ENCODE peak calls at places on chromosomes 11 and 22, in nine cellular contexts. Z, O, Y, U, G, V, A, Q and P are unnamed samples.

GRCh38 chr11:10293423-10294288 is at the start of gene SBF2:
- DNase-seq in A (peak), Q (peak), Y (peak), Z (peak), G (peak), V (peak), O (peak), U (peak), P (peak)

GRCh38 chr11:19985106-19985505 is 175.2 kb downstream of the DBX1 start:
- DNase-seq in Q (no peak), O (no peak), V (no peak), A (no peak), U (no peak), G (peak), Z (no peak), Y (peak), P (no peak)

GRCh38 chr11:29184939-29185890 is 831.6 kb downstream of the KCNA4 start:
- DNase-seq in V (peak), Q (no peak), U (no peak), O (no peak), G (peak), A (no peak), Z (no peak), Y (peak), P (no peak)

GRCh38 chr11:15509082-15509481 is 394.4 kb downstream of the INSC start:
- DNase-seq in Z (no peak), Q (no peak), G (no peak), V (no peak), Y (no peak), A (no peak), U (no peak), O (no peak), P (no peak)

GRCh38 chr22:22882033-22882717 is 5.4 kb upstream of the IGLL5 start:
- DNase-seq in G (peak), V (no peak), U (no peak), Z (no peak), Y (no peak), Q (peak), O (no peak), A (no peak), P (no peak)

GRCh38 chr22:19231986-19232385 is 53.5 kb upstream of the SLC25A1 start:
- DNase-seq in V (no peak), Y (no peak), Z (no peak), A (no peak), Q (no peak), U (no peak), O (no peak), G (no peak), P (no peak)

GRCh38 chr11:90555477-90555876 is 332.6 kb upstream of the CHORDC1 start:
- DNase-seq in V (no peak), U (no peak), Q (no peak), G (no peak), A (no peak), Z (no peak), O (no peak), Y (no peak), P (no peak)

GRCh38 chr11:92962444-92962843 is 7.0 kb upstream of the MTNR1B start:
- DNase-seq in G (no peak), Y (no peak), Z (no peak), Q (no peak), U (no peak), V (no peak), A (no peak), O (no peak), P (no peak)

GRCh38 chr11:65403607-65404121 is 17.2 kb downstream of the FRMD8 start:
- DNase-seq in A (no peak), Q (no peak), U (no peak), Y (no peak), Z (no peak), V (no peak), G (no peak), O (peak), P (peak)

GRCh38 chr11:131785801-131786200 is 415.4 kb downstream of the NTM start:
- DNase-seq in A (no peak), G (no peak), O (no peak), Z (no peak), V (no peak), Q (no peak), U (no peak), Y (no peak), P (no peak)

GRCh38 chr11:20048246-20048645 is 112.0 kb downstream of the DBX1 start:
- DNase-seq in Q (no peak), Y (peak), A (no peak), O (no peak), G (no peak), U (no peak), Z (no peak), V (no peak), P (no peak)

GRCh38 chr11:62712861-62713260 is 5.4 kb downstream of the GNG3 start:
- DNase-seq in Y (no peak), O (no peak), A (no peak), V (no peak), U (no peak), G (no peak), Z (no peak), Q (no peak), P (no peak)

GRCh38 chr11:6468712-6469495 is 4.8 kb downstream of the TRIM3 start:
- DNase-seq in Q (no peak), Z (peak), V (peak), A (no peak), U (no peak), G (peak), O (peak), Y (peak), P (no peak)

GRCh38 chr22:36569999-36570398 is 41.0 kb upstream of the EIF3D start:
- DNase-seq in Y (peak), Q (peak), V (no peak), O (no peak), A (peak), G (peak), U (no peak), Z (peak), P (no peak)
- TF ChIP-seq CTCF in Y (peak), Q (peak), V (peak), O (no peak), A (no peak), G (peak), U (no peak), Z (no peak), P (no peak)

DNA sequence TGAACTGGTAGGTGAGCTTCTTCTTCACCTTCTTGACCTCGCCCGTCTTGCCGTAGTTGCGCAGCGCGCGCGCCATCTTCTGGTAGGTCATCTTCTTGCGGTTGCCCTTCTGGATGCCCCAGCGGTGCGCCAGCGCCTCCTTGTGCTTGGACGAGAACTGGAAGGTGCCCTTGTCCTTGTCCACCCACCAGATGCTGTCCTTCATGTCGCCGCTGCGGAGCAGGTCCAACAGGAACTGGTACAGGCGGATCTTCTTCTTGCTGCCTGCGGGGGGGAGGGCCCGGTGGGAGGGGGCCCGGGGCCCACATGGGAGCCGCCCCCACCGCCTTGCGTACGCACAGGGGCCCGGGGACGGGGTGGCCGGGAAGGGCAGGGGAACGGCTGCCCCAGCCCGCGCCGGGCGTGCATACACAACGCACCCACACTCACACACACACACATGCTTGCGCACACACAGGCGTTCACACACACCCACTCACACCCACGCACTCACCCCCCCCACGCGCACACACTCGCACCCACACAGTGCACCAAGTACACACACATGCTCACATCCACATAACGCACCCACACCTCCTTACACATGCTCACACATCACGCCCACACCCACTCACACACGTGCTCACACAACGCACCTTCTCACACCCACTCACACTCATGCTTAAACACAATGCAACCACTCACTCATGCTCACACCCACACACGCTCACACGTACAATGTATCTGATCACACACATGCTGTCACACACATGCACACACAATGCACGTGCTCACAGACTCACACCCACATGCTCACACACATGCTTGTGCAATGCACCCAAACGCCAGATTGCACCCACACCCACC is 3.0 kb upstream of the MYBPC3 start:
- DNase-seq in U (no peak), Y (peak), O (peak), G (peak), V (peak), Q (peak), Z (peak), A (peak), P (no peak)
- TF ChIP-seq CTCF in U (no peak), Y (peak), O (peak), G (peak), V (peak), Q (peak), Z (peak), A (peak), P (no peak)

DNA sequence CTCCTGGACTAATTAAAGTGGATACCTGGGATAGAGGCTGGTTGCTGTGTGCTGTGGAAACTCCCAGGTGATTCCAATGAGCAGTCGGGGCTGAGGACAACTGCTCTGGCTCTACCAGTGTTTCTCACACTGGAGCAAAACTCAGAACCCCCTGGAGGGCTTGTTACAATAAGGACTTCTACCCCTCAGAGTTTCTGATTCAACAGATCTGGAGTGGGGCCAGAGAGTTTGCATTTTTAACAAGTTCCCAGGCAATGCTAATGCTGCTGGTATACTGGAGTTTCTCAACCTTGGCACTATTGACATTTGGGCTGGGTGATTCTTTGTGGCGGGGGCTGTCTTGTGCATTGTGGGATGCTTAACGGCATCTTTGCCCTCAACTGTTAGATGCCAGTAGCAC is 353.7 kb downstream of the MIAT start:
- DNase-seq in Z (no peak), A (no peak), U (no peak), V (no peak), G (no peak), O (no peak), Y (no peak), Q (no peak), P (no peak)
- TF ChIP-seq CTCF in Z (no peak), A (no peak), U (no peak), V (no peak), G (no peak), O (no peak), Y (no peak), Q (no peak), P (no peak)

DNA sequence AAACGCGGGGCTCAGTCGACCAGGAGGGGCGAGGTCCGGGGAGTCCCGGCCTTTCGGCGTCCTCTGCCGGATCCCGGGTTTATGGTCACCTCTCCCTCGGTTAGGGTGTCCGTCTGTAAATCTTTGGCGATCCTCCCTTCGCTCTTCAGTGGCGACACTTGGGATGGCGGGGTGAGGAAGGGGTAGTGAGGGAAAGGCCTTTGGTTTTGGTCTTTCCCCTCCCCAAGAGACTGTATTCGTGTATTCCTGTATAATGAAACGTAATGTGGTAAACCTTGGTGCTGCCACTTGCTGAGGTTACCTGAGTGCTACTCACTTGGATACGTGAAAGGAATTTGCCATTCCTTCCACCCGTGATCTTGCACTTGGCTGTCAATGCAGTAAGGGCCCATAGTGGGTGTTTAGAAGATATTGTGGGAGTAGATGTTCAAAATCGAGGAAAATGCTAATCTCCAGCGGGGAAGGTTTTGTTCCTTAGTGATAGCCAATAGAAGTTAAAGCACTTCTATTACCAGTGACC is 546 bp upstream of the NUP160 start:
- DNase-seq in V (no peak), A (no peak), Y (no peak), U (no peak), G (no peak), Z (no peak), Q (no peak), O (no peak), P (no peak)
- TF ChIP-seq CTCF in V (no peak), A (no peak), Y (no peak), U (no peak), G (no peak), Z (no peak), Q (no peak), O (no peak), P (no peak)

GRCh38 chr22:46795845-46796565 is 33.6 kb downstream of the TBC1D22A start:
- DNase-seq in Y (no peak), O (peak), V (no peak), Q (no peak), A (no peak), U (no peak), G (no peak), Z (no peak), P (no peak)

GRCh38 chr22:46798041-46798365 is 35.6 kb downstream of the TBC1D22A start:
- DNase-seq in G (no peak), Y (no peak), O (no peak), Q (no peak), Z (no peak), U (no peak), V (no peak), A (no peak), P (no peak)

GRCh38 chr22:46798366-46799057 is 36.1 kb downstream of the TBC1D22A start:
- DNase-seq in G (peak), Q (peak), U (peak), Y (peak), A (peak), O (peak), V (no peak), Z (peak), P (peak)

GRCh38 chr22:46796566-46797195 is 34.2 kb downstream of the TBC1D22A start:
- DNase-seq in V (no peak), G (no peak), O (peak), Z (no peak), Y (no peak), U (no peak), Q (no peak), A (no peak), P (peak)

DNA sequence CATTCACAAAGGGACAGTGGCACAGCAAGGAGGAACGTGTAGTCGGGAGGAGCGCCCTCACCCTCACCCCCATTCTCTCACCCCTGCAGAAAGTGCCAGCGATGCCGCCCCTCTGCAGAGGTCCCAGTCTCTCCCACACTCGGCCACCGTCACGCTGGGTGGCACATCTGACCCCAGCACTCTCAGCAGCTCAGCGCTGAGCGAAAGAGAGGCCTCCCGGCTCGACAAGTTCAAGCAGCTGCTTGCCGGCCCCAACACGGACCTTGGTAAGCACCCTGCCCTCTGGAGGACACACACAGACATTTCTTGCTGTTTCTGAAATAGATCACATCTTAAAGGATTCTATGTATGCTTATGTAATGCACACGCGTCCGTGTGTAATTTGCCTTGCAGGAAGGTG is 34.9 kb downstream of the TBC1D22A start:
- DNase-seq in O (no peak), U (no peak), A (no peak), Y (peak), V (no peak), Q (peak), Z (no peak), G (peak), P (peak)
- TF ChIP-seq CTCF in O (peak), U (no peak), A (peak), Y (peak), V (no peak), Q (no peak), Z (no peak), G (peak), P (no peak)

GRCh38 chr11:516400-516799 is 9.4 kb upstream of the RNH1 start:
- DNase-seq in V (no peak), G (no peak), O (no peak), Y (no peak), U (no peak), Q (no peak), A (no peak), Z (no peak), P (no peak)

GRCh38 chr11:512895-513595 is 6.0 kb upstream of the RNH1 start:
- DNase-seq in O (no peak), Z (no peak), A (no peak), Q (no peak), U (no peak), V (no peak), G (no peak), Y (no peak), P (no peak)

GRCh38 chr11:518463-519202 is 11.6 kb upstream of the RNH1 start:
- DNase-seq in O (peak), A (peak), U (peak), Q (peak), Y (peak), G (peak), V (peak), Z (peak), P (peak)

GRCh38 chr11:514606-515005 is 7.6 kb upstream of the RNH1 start:
- DNase-seq in A (no peak), V (no peak), Y (no peak), Z (no peak), O (no peak), G (no peak), U (no peak), Q (no peak), P (no peak)

GRCh38 chr11:515131-515530 is 8.1 kb upstream of the RNH1 start:
- DNase-seq in Q (no peak), U (no peak), Y (no peak), V (no peak), O (no peak), Z (no peak), G (peak), A (no peak), P (no peak)
- TF ChIP-seq CTCF in Q (no peak), U (no peak), Y (no peak), V (no peak), O (no peak), Z (no peak), G (no peak), A (no peak), P (no peak)

GRCh38 chr11:44792171-44792570 is 65.4 kb downstream of the TSPAN18 start:
- DNase-seq in A (no peak), Q (no peak), G (no peak), V (no peak), Y (no peak), Z (no peak), O (no peak), U (no peak), P (no peak)

GRCh38 chr11:44789466-44789865 is 62.7 kb downstream of the TSPAN18 start:
- DNase-seq in Q (no peak), O (no peak), Z (no peak), V (no peak), G (no peak), A (no peak), Y (no peak), U (no peak), P (no peak)

GRCh38 chr11:44791546-44791945 is 64.8 kb downstream of the TSPAN18 start:
- DNase-seq in Y (no peak), Z (no peak), O (no peak), G (no peak), V (no peak), A (no peak), U (no peak), Q (no peak), P (no peak)

GRCh38 chr11:44788536-44789227 is 61.9 kb downstream of the TSPAN18 start:
- DNase-seq in Q (no peak), Z (no peak), G (no peak), Y (peak), V (no peak), A (no peak), U (no peak), O (no peak), P (no peak)

GRCh38 chr11:44790211-44790610 is 63.4 kb downstream of the TSPAN18 start:
- DNase-seq in U (no peak), A (no peak), G (no peak), Y (no peak), O (no peak), Q (no peak), Z (no peak), V (no peak), P (no peak)
- TF ChIP-seq CTCF in U (no peak), A (no peak), G (no peak), Y (no peak), O (no peak), Q (no peak), Z (no peak), V (no peak), P (no peak)

GRCh38 chr11:79950741-79951140 is 509.9 kb upstream of the TENM4 start:
- DNase-seq in U (no peak), Q (no peak), A (no peak), V (no peak), Z (no peak), G (no peak), Y (no peak), O (no peak), P (no peak)

GRCh38 chr11:79956061-79956460 is 515.2 kb upstream of the TENM4 start:
- DNase-seq in A (no peak), Q (no peak), U (no peak), G (no peak), Y (no peak), Z (no peak), O (no peak), V (no peak), P (no peak)

GRCh38 chr11:79953629-79954028 is 512.8 kb upstream of the TENM4 start:
- DNase-seq in Z (no peak), V (no peak), A (no peak), Y (no peak), G (no peak), U (no peak), Q (no peak), O (no peak), P (no peak)

GRCh38 chr11:79949574-79949973 is 508.7 kb upstream of the TENM4 start:
- DNase-seq in U (no peak), O (no peak), A (no peak), Q (no peak), Z (no peak), V (no peak), Y (no peak), G (no peak), P (no peak)

GRCh38 chr11:79950172-79950571 is 509.3 kb upstream of the TENM4 start:
- DNase-seq in Y (no peak), U (no peak), G (no peak), Z (no peak), O (no peak), Q (no peak), V (no peak), A (no peak), P (no peak)
- TF ChIP-seq CTCF in Y (no peak), U (no peak), G (no peak), Z (no peak), O (no peak), Q (no peak), V (no peak), A (no peak), P (no peak)

GRCh38 chr11:113553905-113554304 is 78.7 kb upstream of the DRD2 start:
- DNase-seq in A (no peak), G (no peak), V (no peak), U (no peak), O (no peak), Q (no peak), Y (no peak), Z (peak), P (no peak)
- TF ChIP-seq CTCF in A (no peak), G (no peak), V (no peak), U (no peak), O (no peak), Q (no peak), Y (no peak), Z (peak), P (no peak)

GRCh38 chr11:121439759-121440158 is 12.4 kb upstream of the SORL1 start:
- DNase-seq in A (no peak), Z (no peak), Q (no peak), U (no peak), V (no peak), O (no peak), Y (no peak), G (no peak), P (no peak)
- TF ChIP-seq CTCF in A (no peak), Z (no peak), Q (no peak), U (no peak), V (no peak), O (no peak), Y (no peak), G (no peak), P (no peak)